ENCODE peak calls at places on chromosomes 16 and 17, in five cellular contexts. Q, Y, L, V and E are unnamed samples.

GRCh38 chr17:45388604-45389325 is 43.9 kb downstream of the ARHGAP27 start:
- ATAC-seq in L (no peak), Y (no peak), Q (no peak), V (no peak), E (no peak)

GRCh38 chr17:27529230-27529796 is 73.1 kb downstream of the KSR1 start:
- ATAC-seq in Y (peak; percentile 36), L (peak; percentile 53), V (peak; percentile 46), Q (peak; percentile 11), E (no peak)

GRCh38 chr16:56246051-56246817 is 54.9 kb downstream of the GNAO1 start:
- ATAC-seq in L (peak; percentile 11), Y (no peak), V (peak; percentile 78), Q (peak; percentile 45), E (no peak)

GRCh38 chr17:1580979-1581676 is 18.5 kb upstream of the PITPNA start:
- ATAC-seq in Y (no peak), Q (no peak), L (no peak), V (no peak), E (no peak)

GRCh38 chr17:44247346-44248219 is 20.4 kb downstream of the SLC4A1 start:
- ATAC-seq in Q (no peak), V (peak; percentile 88), Y (no peak), L (peak; percentile 79), E (no peak)

GRCh38 chr16:86755571-86756006 is 177.2 kb downstream of the FOXL1 start:
- ATAC-seq in L (no peak), Y (no peak), Q (no peak), V (peak; percentile 93), E (no peak)

GRCh38 chr16:31435341-31436220 is 7.0 kb downstream of the ZNF843 start:
- ATAC-seq in V (no peak), Q (no peak), Y (no peak), L (no peak), E (no peak)

GRCh38 chr16:24700549-24701392 is 28.7 kb upstream of the TNRC6A start:
- ATAC-seq in Q (peak; percentile 49), Y (peak; percentile 90), V (peak; percentile 98), L (peak; percentile 82), E (peak; percentile 50)

GRCh38 chr16:52574105-52574437 is 27.1 kb upstream of the TOX3 start:
- ATAC-seq in V (no peak), Y (no peak), Q (no peak), L (no peak), E (no peak)

GRCh38 chr17:64209356-64209941 is 53.6 kb downstream of the TEX2 start:
- ATAC-seq in L (no peak), Q (no peak), Y (no peak), V (no peak), E (no peak)

GRCh38 chr16:3576211-3576610 is 992 bp downstream of the NLRC3 start:
- ATAC-seq in Y (no peak), V (no peak), L (no peak), Q (no peak), E (peak; percentile 34)

GRCh38 chr17:65743313-65743665 is 181.8 kb upstream of the AXIN2 start:
- ATAC-seq in Q (no peak), L (no peak), V (peak; percentile 62), Y (no peak), E (no peak)

GRCh38 chr17:36066365-36066945 is 2.4 kb downstream of the CCL18 start:
- ATAC-seq in Y (no peak), Q (peak; percentile 59), L (no peak), V (peak; percentile 46), E (peak; percentile 52)

GRCh38 chr17:43701318-43701743 is 39.6 kb upstream of the MEOX1 start:
- ATAC-seq in L (peak; percentile 79), V (no peak), Q (peak; percentile 97), Y (peak; percentile 34), E (peak; percentile 89)

GRCh38 chr16:81497690-81498089 is 53.1 kb downstream of the CMIP start:
- ATAC-seq in Q (peak; percentile 78), Y (no peak), V (no peak), L (no peak), E (no peak)

GRCh38 chr17:6427284-6427781 is 7.6 kb downstream of the AIPL1 start:
- ATAC-seq in Y (no peak), L (no peak), V (no peak), Q (peak; percentile 76), E (peak; percentile 86)

GRCh38 chr16:56357291-56357764 is 68.0 kb downstream of the AMFR start:
- ATAC-seq in L (no peak), Q (peak; percentile 34), Y (peak; percentile 10), V (peak; percentile 67), E (peak; percentile 59)

GRCh38 chr16:28092721-28093382 is 29.3 kb upstream of the GSG1L start:
- ATAC-seq in L (no peak), Y (peak; percentile 10), Q (no peak), V (no peak), E (no peak)

GRCh38 chr17:9170336-9170735 is 149.0 kb downstream of the NTN1 start:
- ATAC-seq in Y (no peak), V (no peak), Q (no peak), L (no peak), E (no peak)

GRCh38 chr16:19701091-19701490 is 16.9 kb downstream of the KNOP1 start:
- ATAC-seq in L (no peak), V (no peak), Q (no peak), Y (no peak), E (peak; percentile 32)

GRCh38 chr16:11977206-11978041 is 890 bp downstream of the SNX29 start:
- ATAC-seq in Q (peak; percentile 1), Y (peak; percentile 15), V (peak; percentile 82), L (no peak), E (no peak)

GRCh38 chr16:85699628-85700027 is 10.9 kb upstream of the GINS2 start:
- ATAC-seq in Y (peak; percentile 23), L (peak; percentile 81), V (peak; percentile 79), Q (no peak), E (no peak)

GRCh38 chr17:70365098-70365583 is 195.8 kb downstream of the KCNJ2 start:
- ATAC-seq in Q (peak; percentile 99), Y (peak; percentile 27), V (peak; percentile 23), L (no peak), E (peak; percentile 60)

GRCh38 chr16:66365588-66365987 is 903 bp upstream of the CDH5 start:
- ATAC-seq in V (peak; percentile 28), L (no peak), Y (no peak), Q (no peak), E (no peak)

GRCh38 chr17:65070620-65071019 is 14.1 kb upstream of the GNA13 start:
- ATAC-seq in L (no peak), Q (no peak), Y (no peak), V (no peak), E (no peak)

GRCh38 chr17:83101805-83102480 is 22.5 kb downstream of the METRNL start:
- ATAC-seq in V (peak; percentile 2), L (no peak), Q (no peak), Y (no peak), E (no peak)

GRCh38 chr16:56468800-56469199 is 17.4 kb downstream of the OGFOD1 start:
- ATAC-seq in Q (no peak), Y (no peak), V (no peak), L (no peak), E (no peak)

GRCh38 chr17:8015236-8015956 is 13.0 kb downstream of the GUCY2D start:
- ATAC-seq in Y (no peak), L (no peak), Q (no peak), V (no peak), E (no peak)

GRCh38 chr16:73527191-73527590 is 479.3 kb upstream of the ZFHX3 start:
- ATAC-seq in V (no peak), Y (no peak), Q (peak; percentile 52), L (no peak), E (no peak)

GRCh38 chr17:17425591-17425990 is 51.2 kb upstream of the MED9 start:
- ATAC-seq in V (peak; percentile 55), Q (no peak), Y (no peak), L (no peak), E (no peak)

GRCh38 chr16:8989099-8989878 is 25.6 kb upstream of the USP7 start:
- ATAC-seq in L (no peak), Y (no peak), Q (no peak), V (no peak), E (no peak)

GRCh38 chr17:80949451-80950421 is 41.9 kb upstream of the CHMP6 start:
- ATAC-seq in L (no peak), Q (no peak), V (no peak), Y (no peak), E (no peak)

GRCh38 chr16:80142940-80143339 is 397.9 kb upstream of the DYNLRB2 start:
- ATAC-seq in V (no peak), L (no peak), Q (no peak), Y (no peak), E (no peak)

GRCh38 chr17:37759014-37759637 is 14.3 kb upstream of the HNF1B start:
- ATAC-seq in L (no peak), Y (no peak), Q (no peak), V (no peak), E (no peak)

GRCh38 chr17:48459070-48459469 is 29.1 kb upstream of the SKAP1 start:
- ATAC-seq in Q (peak; percentile 15), L (no peak), V (no peak), Y (no peak), E (peak; percentile 86)

GRCh38 chr17:74325743-74326379 is at the start of gene KIF19:
- ATAC-seq in Q (peak; percentile 64), Y (no peak), L (peak; percentile 87), V (peak; percentile 94), E (peak; percentile 96)

GRCh38 chr17:50798424-50799344 is 31.4 kb upstream of the ANKRD40CL start:
- ATAC-seq in Q (no peak), L (no peak), Y (no peak), V (no peak), E (no peak)

GRCh38 chr16:67459066-67459857 is 21.7 kb downstream of the ATP6V0D1 start:
- ATAC-seq in Q (no peak), Y (peak; percentile 82), V (peak; percentile 51), L (peak; percentile 75), E (no peak)

GRCh38 chr16:4261557-4262172 is 11.2 kb downstream of the TFAP4 start:
- ATAC-seq in V (no peak), L (peak; percentile 54), Q (peak; percentile 62), Y (no peak), E (peak; percentile 66)